ENCODE peak calls at places on chromosomes 13 and 19, in eight cellular contexts. One of them, this sample, is unnamed.

GRCh38 chr13:33348366-33348765 is 62.8 kb upstream of the STARD13 start:
- DNase-seq in uterus: no peak
- DNase-seq in A549: no peak
- DNase-seq in heart right ventricle: no peak
- DNase-seq in transverse colon: no peak
- DNase-seq in mammary epithelial cell: no peak
- DNase-seq in MM.1S: no peak
- DNase-seq in AG04450: peak; percentile 65
- DNase-seq in this sample: no peak

GRCh38 chr19:6065685-6066365 is 44.5 kb downstream of the RFX2 start:
- DNase-seq in uterus: peak; percentile 65
- DNase-seq in A549: peak; percentile 66
- DNase-seq in heart right ventricle: peak; percentile 52
- DNase-seq in transverse colon: peak; percentile 53
- DNase-seq in mammary epithelial cell: no peak
- DNase-seq in MM.1S: no peak
- DNase-seq in AG04450: no peak
- DNase-seq in this sample: no peak

GRCh38 chr13:33153421-33154381 is 131.9 kb downstream of the STARD13 start:
- DNase-seq in uterus: peak; percentile 47
- DNase-seq in A549: no peak
- DNase-seq in heart right ventricle: peak; percentile 49
- DNase-seq in transverse colon: peak; percentile 21
- DNase-seq in mammary epithelial cell: no peak
- DNase-seq in MM.1S: no peak
- DNase-seq in AG04450: no peak
- DNase-seq in this sample: peak; percentile 74

GRCh38 chr19:43719378-43719868 is 3.5 kb downstream of the IRGC start:
- DNase-seq in uterus: no peak
- DNase-seq in A549: no peak
- DNase-seq in heart right ventricle: no peak
- DNase-seq in transverse colon: no peak
- DNase-seq in mammary epithelial cell: no peak
- DNase-seq in MM.1S: no peak
- DNase-seq in AG04450: no peak
- DNase-seq in this sample: no peak

GRCh38 chr13:53238241-53238640 is 209.6 kb downstream of the OLFM4 start:
- DNase-seq in uterus: no peak
- DNase-seq in A549: no peak
- DNase-seq in heart right ventricle: no peak
- DNase-seq in transverse colon: no peak
- DNase-seq in mammary epithelial cell: no peak
- DNase-seq in MM.1S: no peak
- DNase-seq in AG04450: no peak
- DNase-seq in this sample: no peak

GRCh38 chr13:72384186-72384823 is 343.1 kb downstream of the MZT1 start:
- DNase-seq in uterus: no peak
- DNase-seq in A549: no peak
- DNase-seq in heart right ventricle: no peak
- DNase-seq in transverse colon: no peak
- DNase-seq in mammary epithelial cell: no peak
- DNase-seq in MM.1S: no peak
- DNase-seq in AG04450: no peak
- DNase-seq in this sample: no peak

GRCh38 chr19:48818234-48818823 is 7.5 kb upstream of the BCAT2 start:
- DNase-seq in uterus: no peak
- DNase-seq in A549: no peak
- DNase-seq in heart right ventricle: no peak
- DNase-seq in transverse colon: peak; percentile 41
- DNase-seq in mammary epithelial cell: no peak
- DNase-seq in MM.1S: peak; percentile 26
- DNase-seq in AG04450: no peak
- DNase-seq in this sample: no peak

GRCh38 chr13:49410006-49410405 is 33.9 kb downstream of the CAB39L start:
- DNase-seq in uterus: no peak
- DNase-seq in A549: no peak
- DNase-seq in heart right ventricle: no peak
- DNase-seq in transverse colon: no peak
- DNase-seq in mammary epithelial cell: no peak
- DNase-seq in MM.1S: no peak
- DNase-seq in AG04450: no peak
- DNase-seq in this sample: no peak

GRCh38 chr13:37364024-37364423 is 234.5 kb downstream of the POSTN start:
- DNase-seq in uterus: no peak
- DNase-seq in A549: no peak
- DNase-seq in heart right ventricle: no peak
- DNase-seq in transverse colon: no peak
- DNase-seq in mammary epithelial cell: no peak
- DNase-seq in MM.1S: no peak
- DNase-seq in AG04450: no peak
- DNase-seq in this sample: no peak

GRCh38 chr19:37055330-37055729 is 22.9 kb upstream of the ZNF420 start:
- DNase-seq in uterus: no peak
- DNase-seq in A549: no peak
- DNase-seq in heart right ventricle: no peak
- DNase-seq in transverse colon: no peak
- DNase-seq in mammary epithelial cell: no peak
- DNase-seq in MM.1S: no peak
- DNase-seq in AG04450: no peak
- DNase-seq in this sample: no peak

GRCh38 chr19:47540748-47541147 is 25.9 kb upstream of the NAPA start:
- DNase-seq in uterus: no peak
- DNase-seq in A549: peak; percentile 43
- DNase-seq in heart right ventricle: no peak
- DNase-seq in transverse colon: no peak
- DNase-seq in mammary epithelial cell: no peak
- DNase-seq in MM.1S: no peak
- DNase-seq in AG04450: peak; percentile 11
- DNase-seq in this sample: no peak

GRCh38 chr13:20566424-20566916 is 487 bp upstream of the IFT88 start:
- DNase-seq in uterus: peak; percentile 70
- DNase-seq in A549: peak; percentile 40
- DNase-seq in heart right ventricle: no peak
- DNase-seq in transverse colon: peak; percentile 75
- DNase-seq in mammary epithelial cell: peak; percentile 84
- DNase-seq in MM.1S: peak; percentile 32
- DNase-seq in AG04450: peak; percentile 53
- DNase-seq in this sample: no peak

GRCh38 chr19:50717891-50718254 is 1.7 kb downstream of the SHANK1 start:
- DNase-seq in uterus: no peak
- DNase-seq in A549: no peak
- DNase-seq in heart right ventricle: no peak
- DNase-seq in transverse colon: no peak
- DNase-seq in mammary epithelial cell: no peak
- DNase-seq in MM.1S: no peak
- DNase-seq in AG04450: no peak
- DNase-seq in this sample: no peak

GRCh38 chr19:289651-290538 is 1.3 kb downstream of the PLPP2 start:
- DNase-seq in uterus: peak; percentile 63
- DNase-seq in A549: peak; percentile 83
- DNase-seq in heart right ventricle: no peak
- DNase-seq in transverse colon: peak; percentile 84
- DNase-seq in mammary epithelial cell: peak; percentile 89
- DNase-seq in MM.1S: peak; percentile 33
- DNase-seq in AG04450: no peak
- DNase-seq in this sample: peak; percentile 49

GRCh38 chr19:29708553-29709439 is 6.3 kb downstream of the C19orf12 start:
- DNase-seq in uterus: no peak
- DNase-seq in A549: no peak
- DNase-seq in heart right ventricle: peak; percentile 42
- DNase-seq in transverse colon: peak; percentile 42
- DNase-seq in mammary epithelial cell: no peak
- DNase-seq in MM.1S: no peak
- DNase-seq in AG04450: no peak
- DNase-seq in this sample: peak; percentile 62

GRCh38 chr19:33196446-33197193 is 2.5 kb downstream of the LRP3 start:
- DNase-seq in uterus: no peak
- DNase-seq in A549: no peak
- DNase-seq in heart right ventricle: no peak
- DNase-seq in transverse colon: no peak
- DNase-seq in mammary epithelial cell: no peak
- DNase-seq in MM.1S: no peak
- DNase-seq in AG04450: no peak
- DNase-seq in this sample: peak; percentile 49

GRCh38 chr13:20711301-20712044 is 8.0 kb downstream of the IL17D start:
- DNase-seq in uterus: no peak
- DNase-seq in A549: peak; percentile 22
- DNase-seq in heart right ventricle: no peak
- DNase-seq in transverse colon: no peak
- DNase-seq in mammary epithelial cell: no peak
- DNase-seq in MM.1S: no peak
- DNase-seq in AG04450: no peak
- DNase-seq in this sample: no peak

GRCh38 chr13:74681891-74682290 is 547.7 kb upstream of the KLF12 start:
- DNase-seq in uterus: no peak
- DNase-seq in A549: no peak
- DNase-seq in heart right ventricle: no peak
- DNase-seq in transverse colon: no peak
- DNase-seq in mammary epithelial cell: no peak
- DNase-seq in MM.1S: no peak
- DNase-seq in AG04450: no peak
- DNase-seq in this sample: no peak

GRCh38 chr19:35041548-35042055 is at the start of gene HPN:
- DNase-seq in uterus: no peak
- DNase-seq in A549: no peak
- DNase-seq in heart right ventricle: no peak
- DNase-seq in transverse colon: no peak
- DNase-seq in mammary epithelial cell: no peak
- DNase-seq in MM.1S: no peak
- DNase-seq in AG04450: no peak
- DNase-seq in this sample: no peak

GRCh38 chr19:3617463-3617862 is 9.1 kb downstream of the CACTIN start:
- DNase-seq in uterus: no peak
- DNase-seq in A549: no peak
- DNase-seq in heart right ventricle: peak; percentile 29
- DNase-seq in transverse colon: peak; percentile 77
- DNase-seq in mammary epithelial cell: no peak
- DNase-seq in MM.1S: peak; percentile 43
- DNase-seq in AG04450: no peak
- DNase-seq in this sample: no peak

DNA sequence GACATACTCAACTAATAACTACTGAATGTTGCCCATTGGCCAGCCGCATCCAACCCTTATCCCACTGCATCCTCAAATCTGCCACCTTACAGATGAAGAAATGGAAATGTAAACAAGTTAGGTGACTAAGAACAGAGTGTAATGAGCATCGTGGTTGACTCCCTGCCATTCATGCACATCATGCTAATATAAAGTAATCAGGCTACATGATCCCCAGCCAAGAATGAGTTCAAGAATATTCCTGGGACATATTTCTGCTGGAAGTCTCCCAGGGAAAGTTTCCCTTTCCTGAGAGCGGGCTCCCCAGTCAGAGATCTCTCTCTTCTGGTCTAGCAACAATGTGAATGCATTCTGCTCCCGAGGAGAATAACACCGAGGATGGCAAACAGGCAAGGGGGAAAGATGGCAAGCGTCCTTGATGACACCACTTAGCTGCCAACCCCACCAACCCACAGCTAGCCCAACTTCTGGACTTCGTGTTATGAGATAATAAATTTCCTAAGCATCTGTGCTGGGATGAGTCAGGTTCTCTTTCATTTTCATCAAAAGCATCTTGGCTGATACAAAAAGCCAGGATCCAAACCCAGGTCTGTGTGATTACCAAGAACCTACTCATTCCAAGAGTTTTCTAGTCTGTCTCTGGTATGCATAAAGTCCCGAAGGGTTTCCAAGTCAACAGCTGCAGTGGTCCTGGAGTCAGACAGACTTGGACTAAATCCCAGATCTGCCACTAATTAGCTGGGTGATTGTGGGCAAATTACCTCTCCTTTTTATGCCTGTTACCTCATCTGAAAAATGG is 55.7 kb upstream of the SERP2 start:
- DNase-seq in uterus: no peak
- DNase-seq in A549: no peak
- DNase-seq in heart right ventricle: no peak
- DNase-seq in transverse colon: no peak
- DNase-seq in mammary epithelial cell: peak; percentile 24
- DNase-seq in MM.1S: no peak
- DNase-seq in AG04450: no peak
- DNase-seq in this sample: no peak
- H3K27ac ChIP-seq in uterus: no peak overlapping the region
- H3K27ac ChIP-seq in A549: peak overlapping the region; percentile 39
- H3K27ac ChIP-seq in heart right ventricle: no peak overlapping the region
- H3K27ac ChIP-seq in transverse colon: peak overlapping the region; percentile 40
- H3K27ac ChIP-seq in mammary epithelial cell: no peak overlapping the region
- H3K27ac ChIP-seq in MM.1S: no peak overlapping the region
- H3K27ac ChIP-seq in AG04450: no peak overlapping the region
- H3K27ac ChIP-seq in this sample: no peak overlapping the region

DNA sequence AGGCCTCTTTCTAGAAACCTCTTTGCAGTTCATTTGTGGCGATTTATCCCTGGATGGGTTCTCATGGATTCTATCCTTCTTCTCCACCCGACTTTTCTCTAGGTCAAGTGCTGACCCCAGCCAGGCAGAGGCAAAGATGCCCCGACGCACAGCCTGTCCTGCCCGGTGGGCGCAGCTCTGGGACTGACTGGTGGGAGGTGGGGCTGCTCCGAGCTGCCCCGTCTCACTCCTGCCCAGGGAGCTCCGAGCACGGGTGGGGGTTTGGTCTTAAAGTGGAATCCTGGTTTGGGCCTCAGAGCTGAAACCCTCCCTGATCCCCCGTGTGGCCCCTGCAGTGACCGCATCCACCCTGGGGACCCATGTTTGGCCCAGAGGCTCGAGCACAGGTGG is 44.5 kb downstream of the GAS6 start:
- DNase-seq in uterus: no peak
- DNase-seq in A549: no peak
- DNase-seq in heart right ventricle: no peak
- DNase-seq in transverse colon: no peak
- DNase-seq in mammary epithelial cell: no peak
- DNase-seq in MM.1S: no peak
- DNase-seq in AG04450: no peak
- DNase-seq in this sample: no peak
- H3K27ac ChIP-seq in uterus: peak overlapping the region; percentile 87
- H3K27ac ChIP-seq in A549: peak overlapping the region; percentile 92
- H3K27ac ChIP-seq in heart right ventricle: peak overlapping the region; percentile 89
- H3K27ac ChIP-seq in transverse colon: no peak overlapping the region
- H3K27ac ChIP-seq in mammary epithelial cell: no peak overlapping the region
- H3K27ac ChIP-seq in MM.1S: no peak overlapping the region
- H3K27ac ChIP-seq in AG04450: no peak overlapping the region
- H3K27ac ChIP-seq in this sample: peak overlapping the region; percentile 88

DNA sequence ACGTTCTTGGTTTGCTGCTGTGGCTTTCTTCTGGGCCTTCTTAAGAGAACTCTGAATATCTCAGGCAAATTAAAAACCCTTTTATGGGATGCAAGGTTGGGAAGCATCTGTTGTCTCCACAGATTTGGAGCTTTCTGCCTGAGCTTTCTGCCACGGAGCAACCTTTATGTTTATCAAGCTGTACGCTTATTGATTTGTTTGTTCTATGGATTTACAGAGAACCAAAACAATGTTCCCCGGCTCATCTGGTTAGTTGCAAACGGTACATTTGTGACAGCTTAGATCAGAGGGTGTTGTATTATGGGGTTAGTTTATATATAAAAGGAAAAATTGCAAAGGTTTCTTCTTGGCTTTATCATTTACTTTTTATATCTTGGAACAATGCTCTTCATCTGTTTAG is 479.6 kb downstream of the DIAPH3 start:
- DNase-seq in uterus: no peak
- DNase-seq in A549: no peak
- DNase-seq in heart right ventricle: no peak
- DNase-seq in transverse colon: no peak
- DNase-seq in mammary epithelial cell: no peak
- DNase-seq in MM.1S: no peak
- DNase-seq in AG04450: no peak
- DNase-seq in this sample: no peak
- H3K27ac ChIP-seq in uterus: no peak overlapping the region
- H3K27ac ChIP-seq in A549: no peak overlapping the region
- H3K27ac ChIP-seq in heart right ventricle: no peak overlapping the region
- H3K27ac ChIP-seq in transverse colon: no peak overlapping the region
- H3K27ac ChIP-seq in mammary epithelial cell: no peak overlapping the region
- H3K27ac ChIP-seq in MM.1S: no peak overlapping the region
- H3K27ac ChIP-seq in AG04450: no peak overlapping the region
- H3K27ac ChIP-seq in this sample: no peak overlapping the region

GRCh38 chr13:32035701-32036100 is 4.1 kb downstream of the FRY start:
- DNase-seq in uterus: no peak
- DNase-seq in A549: no peak
- DNase-seq in heart right ventricle: no peak
- DNase-seq in transverse colon: no peak
- DNase-seq in mammary epithelial cell: no peak
- DNase-seq in MM.1S: no peak
- DNase-seq in AG04450: no peak
- DNase-seq in this sample: no peak
- H3K27ac ChIP-seq in uterus: no peak overlapping the region
- H3K27ac ChIP-seq in A549: no peak overlapping the region
- H3K27ac ChIP-seq in heart right ventricle: peak overlapping the region; percentile 1
- H3K27ac ChIP-seq in transverse colon: peak overlapping the region; percentile 15
- H3K27ac ChIP-seq in mammary epithelial cell: no peak overlapping the region
- H3K27ac ChIP-seq in MM.1S: no peak overlapping the region
- H3K27ac ChIP-seq in AG04450: no peak overlapping the region
- H3K27ac ChIP-seq in this sample: no peak overlapping the region

This sample was measured in heart left ventricle.